ENCODE peak calls at places on chromosomes 6 and 20, in six cellular contexts. E is left ventricle myocardium inferior, Q is heart right ventricle, Y is cardiac fibroblast, V is breast epithelium, H is natural killer cell. I is an unnamed sample.

GRCh38 chr20:60851826-60852704 is 400.0 kb upstream of the CDH4 start:
- DNase-seq in Y (no peak), H (no peak), Q (no peak), E (no peak), V (no peak), I (no peak)

GRCh38 chr20:52313335-52313963 is 121.9 kb upstream of the ZFP64 start:
- DNase-seq in V (no peak), Y (peak; percentile 32), H (no peak), E (no peak), Q (no peak), I (peak; percentile 60)

GRCh38 chr6:31559958-31560696 is 12.0 kb upstream of the LTA start:
- DNase-seq in E (peak; percentile 63), Q (peak; percentile 85), V (no peak), H (peak; percentile 66), Y (peak; percentile 76), I (peak; percentile 77)

GRCh38 chr20:4512891-4513550 is 208.7 kb upstream of the PRND start:
- DNase-seq in Q (no peak), E (no peak), V (no peak), Y (peak; percentile 98), H (no peak), I (peak; percentile 93)

GRCh38 chr20:19881080-19881840 is 123.2 kb downstream of the RIN2 start:
- DNase-seq in Q (no peak), H (no peak), Y (no peak), V (no peak), E (no peak), I (no peak)

GRCh38 chr6:30556714-30556963 is 350 bp upstream of the GNL1 start:
- DNase-seq in Y (no peak), H (peak; percentile 82), E (peak; percentile 88), V (peak; percentile 80), Q (peak; percentile 92), I (no peak)

GRCh38 chr6:121881974-121882667 is 446.7 kb downstream of the GJA1 start:
- DNase-seq in E (no peak), V (no peak), Q (no peak), H (no peak), Y (peak; percentile 90), I (peak; percentile 55)

GRCh38 chr6:75217203-75217602 is 11.3 kb upstream of the COL12A1 start:
- DNase-seq in Q (peak; percentile 47), E (no peak), V (no peak), H (no peak), Y (peak; percentile 88), I (peak; percentile 79)

GRCh38 chr6:45892196-45892595 is 123.5 kb downstream of the CLIC5 start:
- DNase-seq in Q (no peak), Y (no peak), H (no peak), V (no peak), E (no peak), I (no peak)

GRCh38 chr6:105646391-105646867 is 243.5 kb upstream of the PREP start:
- DNase-seq in Q (no peak), H (no peak), V (no peak), Y (peak; percentile 41), E (no peak), I (no peak)

GRCh38 chr20:15882553-15882952 is 690.7 kb downstream of the KIF16B start:
- DNase-seq in E (no peak), Y (no peak), V (no peak), Q (no peak), H (no peak), I (no peak)

GRCh38 chr6:160431791-160432404 is 83.7 kb downstream of the SLC22A3 start:
- DNase-seq in H (no peak), V (no peak), Y (peak; percentile 44), Q (no peak), E (no peak), I (peak; percentile 73)

GRCh38 chr6:108735991-108736345 is 112.3 kb upstream of the ARMC2 start:
- DNase-seq in Y (no peak), Q (no peak), V (no peak), H (no peak), E (no peak), I (no peak)

GRCh38 chr6:124056884-124057283 is 253.2 kb downstream of the NKAIN2 start:
- DNase-seq in V (no peak), Y (no peak), Q (no peak), E (no peak), H (no peak), I (no peak)

GRCh38 chr6:129921169-129921817 is 60.2 kb upstream of the TMEM244 start:
- DNase-seq in Q (no peak), H (no peak), V (no peak), Y (no peak), E (no peak), I (no peak)

GRCh38 chr6:4256969-4257368 is 121.6 kb upstream of the ECI2 start:
- DNase-seq in V (no peak), E (no peak), Y (peak; percentile 39), Q (no peak), H (no peak), I (peak; percentile 9)

DNA sequence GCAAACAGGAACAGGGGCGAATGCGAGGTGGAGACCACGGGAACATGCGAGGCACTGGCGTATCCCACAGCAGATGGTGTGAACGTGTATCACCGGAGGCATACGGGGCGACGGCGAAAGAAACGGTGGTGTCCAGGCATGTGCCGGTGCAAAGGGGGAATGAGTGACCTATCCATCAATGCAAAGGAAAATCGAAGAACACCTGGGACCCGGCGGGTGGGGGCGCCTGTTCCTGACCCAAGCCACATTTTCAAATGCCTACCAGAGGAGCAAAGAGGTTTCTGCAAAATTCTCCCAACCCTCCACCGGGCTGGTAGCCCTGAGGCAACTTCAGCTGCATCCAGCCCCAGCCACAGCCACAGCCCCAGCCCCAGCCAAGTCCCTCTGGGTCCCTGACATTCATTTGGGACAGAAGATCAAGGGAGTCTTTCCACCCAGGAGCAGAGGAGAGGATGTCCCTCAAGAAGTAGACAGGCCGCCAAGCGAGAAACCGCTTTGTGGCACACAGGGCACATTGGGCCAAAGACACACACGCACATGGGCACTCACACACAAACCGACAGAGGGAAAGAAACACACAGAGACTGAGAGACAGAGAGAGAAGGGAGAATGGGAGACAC is 164.0 kb upstream of the ZNF337 start:
- DNase-seq in H (no peak), Q (no peak), V (no peak), Y (no peak), E (no peak), I (no peak)
- TF ChIP-seq CTCF in H (no peak), Q (no peak), V (no peak), Y (no peak), E (no peak), I (no peak)

GRCh38 chr6:162239330-162239729 is 488.2 kb downstream of the PRKN start:
- DNase-seq in V (no peak), Q (no peak), E (no peak), H (no peak), Y (no peak), I (no peak)

GRCh38 chr6:162234631-162235030 is 492.9 kb downstream of the PRKN start:
- DNase-seq in E (no peak), Y (no peak), V (no peak), H (no peak), Q (no peak), I (no peak)

GRCh38 chr6:162244031-162244430 is 483.5 kb downstream of the PRKN start:
- DNase-seq in H (no peak), Q (no peak), E (no peak), V (no peak), Y (no peak), I (no peak)

GRCh38 chr6:162237331-162237730 is 490.2 kb downstream of the PRKN start:
- DNase-seq in E (no peak), V (no peak), Q (no peak), H (no peak), Y (no peak), I (no peak)

DNA sequence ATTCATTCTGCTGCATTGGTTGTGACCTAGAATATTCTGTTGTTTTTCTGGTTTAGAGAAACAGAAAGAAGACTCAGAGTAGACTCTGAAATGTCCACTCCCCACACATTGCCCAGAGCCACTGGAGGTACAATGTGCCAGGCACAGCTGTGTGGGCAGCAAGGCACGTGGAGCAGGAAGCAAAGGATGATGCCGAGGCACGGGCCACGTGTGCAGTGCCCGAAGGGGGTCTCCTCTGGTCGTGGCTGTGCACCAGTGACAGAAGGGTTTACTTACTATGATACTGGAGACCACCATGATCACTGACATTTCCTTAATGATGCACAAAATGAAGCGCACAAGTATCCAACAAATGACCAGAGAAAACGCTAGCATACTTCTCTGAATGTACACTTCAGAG is 488.9 kb downstream of the PRKN start:
- DNase-seq in Y (no peak), Q (no peak), H (no peak), E (no peak), V (no peak), I (no peak)
- TF ChIP-seq CTCF in Y (no peak), Q (no peak), H (no peak), E (no peak), V (no peak), I (no peak)

GRCh38 chr6:29414588-29414987 is at the start of gene OR12D1:
- DNase-seq in H (no peak), Q (no peak), Y (peak; percentile 2), V (no peak), E (no peak), I (no peak)
- TF ChIP-seq CTCF in H (no peak), Q (no peak), Y (no peak), V (no peak), E (no peak), I (no peak)

DNA sequence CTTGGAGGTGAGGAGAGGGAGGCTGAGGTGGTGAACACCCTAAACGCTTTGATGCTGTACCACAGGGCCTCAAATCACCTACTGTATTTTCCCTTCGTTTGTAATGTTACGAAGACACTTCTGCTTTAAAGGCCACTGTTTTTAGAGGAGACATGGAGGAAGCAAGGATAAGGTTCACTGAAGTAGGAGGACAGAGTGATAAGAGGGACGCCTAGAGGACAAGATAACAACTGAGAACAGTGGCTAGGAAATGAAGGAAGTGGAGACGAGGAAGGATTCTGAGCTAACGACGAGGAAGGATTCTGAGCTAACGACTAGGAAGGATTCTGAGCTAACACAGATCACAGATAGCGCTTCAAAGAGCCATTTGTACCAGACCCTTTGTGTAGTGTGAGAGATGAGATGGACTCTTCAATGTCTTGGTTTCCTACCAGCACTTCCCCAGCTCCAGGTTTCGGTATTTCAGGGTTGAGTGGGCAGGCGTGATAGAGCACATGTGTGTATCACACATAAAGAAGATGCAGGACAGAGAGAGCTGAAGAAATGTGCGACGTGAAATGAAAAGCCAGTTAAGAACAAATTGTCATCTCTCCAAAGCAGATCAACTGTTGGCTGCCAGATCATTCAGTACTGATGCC is 7.5 kb downstream of the SF3B5 start:
- DNase-seq in Q (no peak), E (no peak), H (no peak), V (no peak), Y (no peak), I (no peak)
- TF ChIP-seq CTCF in Q (no peak), E (no peak), H (no peak), V (no peak), Y (no peak), I (no peak)

GRCh38 chr6:38279423-38279822 is 360.3 kb downstream of the BTBD9 start:
- DNase-seq in V (no peak), Y (peak; percentile 34), H (no peak), E (no peak), Q (no peak), I (no peak)
- TF ChIP-seq CTCF in V (no peak), Y (peak; percentile 31), H (no peak), E (peak; percentile 38), Q (no peak), I (peak; percentile 9)

GRCh38 chr6:43723737-43724295 is 36.2 kb upstream of the MRPS18A start:
- DNase-seq in H (peak; percentile 57), Q (peak; percentile 65), Y (peak; percentile 77), E (peak; percentile 69), V (peak; percentile 69), I (peak; percentile 75)
- TF ChIP-seq CTCF in H (peak; percentile 58), Q (peak; percentile 50), Y (peak; percentile 72), E (peak; percentile 78), V (peak; percentile 47), I (peak; percentile 62)

I was measured in fibroblast of pulmonary artery.